ENCODE peak calls at places on chromosomes 11 and 22, in seven cellular contexts. K, T, M, H, U, I and Z are unnamed samples.

GRCh38 chr11:133388975-133389568 is 143.2 kb downstream of the OPCML start:
- DNase-seq in K (no peak), T (no peak), M (no peak), H (no peak), U (no peak), I (no peak), Z (no peak)

GRCh38 chr11:10784229-10785145 is 24.2 kb downstream of the EIF4G2 start:
- DNase-seq in K (no peak), T (peak), M (no peak), H (no peak), U (no peak), I (no peak), Z (no peak)

GRCh38 chr11:2891901-2892214 is 6.3 kb upstream of the CDKN1C start:
- DNase-seq in K (no peak), T (peak), M (peak), H (no peak), U (no peak), I (peak), Z (no peak)

GRCh38 chr11:130427581-130428211 is 713 bp downstream of the ADAMTS8 start:
- DNase-seq in K (no peak), T (no peak), M (peak), H (no peak), U (peak), I (peak), Z (peak)

GRCh38 chr22:46074771-46075551 is 75.4 kb upstream of the PPARA start:
- DNase-seq in K (no peak), T (no peak), M (peak), H (no peak), U (no peak), I (peak), Z (no peak)

GRCh38 chr11:64918056-64918455 is 1.0 kb upstream of the ATG2A start:
- DNase-seq in K (no peak), T (peak), M (no peak), H (peak), U (no peak), I (no peak), Z (no peak)

GRCh38 chr11:128235958-128236357 is 351.4 kb downstream of the ETS1 start:
- DNase-seq in K (no peak), T (no peak), M (peak), H (no peak), U (no peak), I (no peak), Z (no peak)

GRCh38 chr22:30943368-30943767 is 25.2 kb downstream of the MORC2 start:
- DNase-seq in K (no peak), T (no peak), M (no peak), H (no peak), U (no peak), I (no peak), Z (no peak)

GRCh38 chr22:35072939-35073338 is 7.0 kb downstream of the ISX start:
- DNase-seq in K (peak), T (peak), M (no peak), H (no peak), U (no peak), I (no peak), Z (no peak)

GRCh38 chr11:122036022-122036421 is 80.0 kb downstream of the BLID start:
- DNase-seq in K (no peak), T (peak), M (no peak), H (no peak), U (no peak), I (no peak), Z (no peak)

GRCh38 chr11:93536346-93536871 is 6.8 kb downstream of the SMCO4 start:
- DNase-seq in K (no peak), T (no peak), M (no peak), H (no peak), U (no peak), I (no peak), Z (no peak)

GRCh38 chr11:26551186-26551801 is 20.8 kb downstream of the MUC15 start:
- DNase-seq in K (no peak), T (peak), M (no peak), H (no peak), U (no peak), I (no peak), Z (no peak)

GRCh38 chr11:43547411-43547718 is 133.2 kb upstream of the HSD17B12 start:
- DNase-seq in K (no peak), T (no peak), M (no peak), H (no peak), U (no peak), I (no peak), Z (no peak)

GRCh38 chr11:6695377-6695776 is 12.2 kb upstream of the MRPL17 start:
- DNase-seq in K (no peak), T (peak), M (peak), H (no peak), U (no peak), I (no peak), Z (no peak)

GRCh38 chr11:492416-493226 is 14.4 kb downstream of the RNH1 start:
- DNase-seq in K (no peak), T (no peak), M (no peak), H (peak), U (no peak), I (no peak), Z (no peak)

GRCh38 chr11:120756931-120757330 is 245.4 kb downstream of the GRIK4 start:
- DNase-seq in K (no peak), T (no peak), M (no peak), H (no peak), U (no peak), I (no peak), Z (no peak)

GRCh38 chr22:38017272-38017920 is 33.0 kb upstream of the SOX10 start:
- DNase-seq in K (no peak), T (peak), M (peak), H (no peak), U (no peak), I (peak), Z (peak)
- H3K27ac ChIP-seq in K (no peak), T (no peak), M (peak), H (no peak), U (no peak), I (peak), Z (peak)

GRCh38 chr11:15843309-15843857 is 513.0 kb downstream of the SOX6 start:
- DNase-seq in K (no peak), T (peak), M (no peak), H (no peak), U (peak), I (no peak), Z (no peak)
- H3K27ac ChIP-seq in K (no peak), T (no peak), M (no peak), H (no peak), U (no peak), I (no peak), Z (peak)

GRCh38 chr22:20208713-20209310 is 58.0 kb upstream of the CCDC188 start:
- DNase-seq in K (no peak), T (no peak), M (no peak), H (no peak), U (no peak), I (no peak), Z (no peak)

GRCh38 chr22:20206709-20207215 is 55.9 kb upstream of the CCDC188 start:
- DNase-seq in K (no peak), T (no peak), M (no peak), H (peak), U (no peak), I (no peak), Z (no peak)

GRCh38 chr22:20205464-20205963 is 54.7 kb upstream of the CCDC188 start:
- DNase-seq in K (no peak), T (no peak), M (no peak), H (no peak), U (no peak), I (no peak), Z (no peak)

GRCh38 chr22:20205964-20206708 is 55.3 kb upstream of the CCDC188 start:
- DNase-seq in K (peak), T (peak), M (peak), H (peak), U (peak), I (peak), Z (no peak)

DNA sequence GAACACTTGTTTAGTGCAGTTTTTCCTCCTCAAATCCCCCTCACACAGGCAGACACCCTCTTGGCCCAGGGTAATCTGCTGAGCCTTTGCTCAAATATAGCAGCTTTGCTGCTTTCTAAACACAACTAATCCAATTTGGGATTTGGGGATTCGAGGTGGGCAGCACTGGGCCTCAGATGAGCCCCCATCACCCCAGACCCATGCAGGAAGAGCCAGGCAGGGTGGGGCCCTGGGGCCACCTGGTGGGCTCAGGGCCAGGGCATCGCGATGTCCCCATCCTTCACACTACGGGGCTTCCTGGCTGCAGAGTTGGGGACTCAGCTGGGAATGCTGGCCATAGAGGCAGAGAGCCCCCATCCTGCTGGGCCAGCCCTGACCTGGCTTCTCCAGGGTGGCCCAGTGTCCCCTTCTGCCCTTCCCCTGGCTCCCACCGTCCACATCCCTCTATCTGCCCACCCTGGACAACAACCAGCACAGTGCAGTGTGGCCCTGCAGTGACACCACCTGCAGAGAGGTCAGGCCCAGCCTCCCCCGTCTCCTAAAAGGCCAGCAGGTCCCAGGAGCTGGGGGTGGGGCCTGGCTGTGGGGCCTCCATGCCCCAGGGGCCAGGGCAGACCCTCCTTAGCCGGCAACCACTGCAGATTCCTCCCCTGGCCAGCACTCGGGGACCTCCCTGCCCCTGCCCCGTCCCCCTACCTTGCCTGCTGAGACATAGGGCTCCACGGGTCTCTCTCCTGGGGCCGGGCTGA is 56.6 kb upstream of the CCDC188 start:
- DNase-seq in K (no peak), T (no peak), M (no peak), H (no peak), U (no peak), I (no peak), Z (no peak)
- H3K27ac ChIP-seq in K (peak), T (peak), M (peak), H (no peak), U (no peak), I (no peak), Z (no peak)

GRCh38 chr22:44990328-44990727 is 19.5 kb downstream of the PHF21B start:
- DNase-seq in K (no peak), T (no peak), M (no peak), H (no peak), U (no peak), I (no peak), Z (no peak)

GRCh38 chr22:44991218-44991617 is 18.6 kb downstream of the PHF21B start:
- DNase-seq in K (no peak), T (no peak), M (no peak), H (no peak), U (no peak), I (no peak), Z (no peak)

GRCh38 chr22:44985906-44986527 is 23.8 kb downstream of the PHF21B start:
- DNase-seq in K (no peak), T (no peak), M (no peak), H (no peak), U (no peak), I (no peak), Z (no peak)

GRCh38 chr22:44990810-44991209 is 19.0 kb downstream of the PHF21B start:
- DNase-seq in K (no peak), T (no peak), M (no peak), H (no peak), U (no peak), I (no peak), Z (no peak)

GRCh38 chr22:44988671-44989070 is 21.1 kb downstream of the PHF21B start:
- DNase-seq in K (no peak), T (no peak), M (no peak), H (no peak), U (no peak), I (no peak), Z (no peak)
- H3K27ac ChIP-seq in K (no peak), T (no peak), M (no peak), H (no peak), U (no peak), I (no peak), Z (no peak)